ENCODE peak calls at places on chromosomes 4 and X, in six cellular contexts. W is fibroblast of mammary gland; R is cardiac fibroblast; Z is stimulated activated CD4-positive, alpha-beta T cell treated with anti-CD3 and anti-CD28 coated beads, Interleukin-12 subunit alpha, Interleukin-12 subunit beta, amount 100 ng/mL, for 48 hours; V is A172; G is NCI-H2081. B is an unnamed sample.

GRCh38 chr4:163697121-163697520 is 202.6 kb downstream of the TMA16 start:
- DNase-seq in V (peak; percentile 14), W (peak; percentile 57), G (no peak), R (no peak), Z (no peak), B (no peak)

GRCh38 chr4:85929926-85930325 is 429.9 kb downstream of the MAPK10 start:
- DNase-seq in G (peak; percentile 30), W (no peak), V (peak; percentile 30), R (no peak), Z (no peak), B (peak; percentile 88)

GRCh38 chrX:44157858-44158257 is 184.7 kb upstream of the NDP start:
- DNase-seq in W (peak; percentile 89), V (peak; percentile 2), G (no peak), Z (no peak), R (no peak), B (no peak)

GRCh38 chr4:23373269-23373668 is 516.6 kb downstream of the PPARGC1A start:
- DNase-seq in R (peak; percentile 63), W (no peak), G (no peak), V (peak; percentile 90), Z (no peak), B (peak; percentile 54)

GRCh38 chr4:118898684-118899138 is 10.1 kb downstream of the SYNPO2 start:
- DNase-seq in G (no peak), Z (no peak), W (peak; percentile 8), V (no peak), R (peak; percentile 35), B (no peak)

GRCh38 chrX:72180539-72180938 is 1.0 kb upstream of the PIN4 start:
- DNase-seq in G (peak; percentile 33), V (no peak), Z (no peak), R (no peak), W (no peak), B (no peak)

GRCh38 chr4:186724048-186724860 is 598 bp upstream of the FAT1 start:
- DNase-seq in R (peak; percentile 76), Z (no peak), V (no peak), G (no peak), W (peak; percentile 46), B (peak; percentile 32)

GRCh38 chrX:104430720-104431119 is 135.3 kb upstream of the IL1RAPL2 start:
- DNase-seq in R (no peak), W (no peak), Z (no peak), G (no peak), V (no peak), B (no peak)

GRCh38 chrX:140664939-140665338 is 44.6 kb upstream of the LINC00632 start:
- DNase-seq in R (peak; percentile 25), Z (no peak), G (no peak), V (peak; percentile 1), W (peak; percentile 16), B (peak; percentile 19)

GRCh38 chr4:112509243-112510190 is 6.5 kb downstream of the NEUROG2 start:
- DNase-seq in R (no peak), Z (no peak), W (no peak), V (no peak), G (no peak), B (peak; percentile 44)

GRCh38 chr4:153222162-153222789 is 18.0 kb downstream of the TRIM2 start:
- DNase-seq in G (peak; percentile 34), R (peak; percentile 80), W (peak; percentile 87), Z (no peak), V (peak; percentile 70), B (peak; percentile 71)

GRCh38 chr4:31620476-31620875 is 900.3 kb downstream of the PCDH7 start:
- DNase-seq in V (peak; percentile 14), Z (no peak), R (peak; percentile 50), G (no peak), W (peak; percentile 30), B (peak; percentile 1)

GRCh38 chr4:95535180-95535579 is 13.6 kb downstream of the UNC5C start:
- DNase-seq in R (no peak), Z (no peak), W (no peak), G (no peak), V (no peak), B (no peak)

GRCh38 chr4:174496631-174497442 is 25.5 kb downstream of the HPGD start:
- DNase-seq in Z (no peak), R (no peak), G (peak; percentile 36), V (no peak), W (no peak), B (no peak)

GRCh38 chrX:125577479-125577878 is 257.8 kb downstream of the TEX13C start:
- DNase-seq in W (no peak), V (no peak), R (no peak), G (no peak), Z (no peak), B (no peak)

GRCh38 chrX:135520553-135521404 is at the start of gene INTS6L:
- DNase-seq in G (peak; percentile 74), W (peak; percentile 87), Z (peak; percentile 72), V (peak; percentile 57), R (peak; percentile 93), B (peak; percentile 82)

GRCh38 chr4:74181225-74181624 is 23.3 kb downstream of the MTHFD2L start:
- DNase-seq in Z (no peak), R (peak; percentile 43), G (no peak), W (peak; percentile 55), V (no peak), B (no peak)

GRCh38 chrX:24242649-24243556 is 71.0 kb downstream of the SUPT20HL2 start:
- DNase-seq in G (no peak), R (peak; percentile 97), W (peak; percentile 96), V (no peak), Z (no peak), B (no peak)

GRCh38 chr4:182555997-182556418 is 312.8 kb downstream of the TENM3 start:
- DNase-seq in W (peak; percentile 73), G (peak; percentile 3), V (peak; percentile 23), Z (no peak), R (peak; percentile 83), B (peak; percentile 41)

GRCh38 chrX:1212532-1212931 is at the start of gene CRLF2:
- DNase-seq in V (peak; percentile 64), G (no peak), W (peak; percentile 25), R (no peak), Z (peak; percentile 21), B (peak; percentile 37)

GRCh38 chr4:159174645-159175147 is 71.8 kb downstream of the RAPGEF2 start:
- DNase-seq in R (no peak), G (no peak), V (no peak), W (no peak), Z (no peak), B (no peak)

GRCh38 chr4:177293208-177294018 is 16.3 kb upstream of the NEIL3 start:
- DNase-seq in V (no peak), Z (no peak), W (no peak), G (no peak), R (no peak), B (no peak)

GRCh38 chr4:174314770-174315169 is 31.1 kb downstream of the CEP44 start:
- DNase-seq in W (peak; percentile 79), Z (no peak), V (peak; percentile 72), G (no peak), R (peak; percentile 23), B (no peak)